ENCODE peak calls at places on chromosomes 4 and X, in six cellular contexts. R, H, P, E, X and K are unnamed samples.
A peak's percentile ranks its signal among the peaks of the same experiment; 100 is the strongest.

GRCh38 chr4:82833696-82834313 is 35.2 kb upstream of the SCD5 start:
- DNase-seq in X (no peak), E (no peak), H (no peak), P (no peak), R (no peak), K (no peak)

GRCh38 chr4:7323872-7324650 is 110.7 kb downstream of the PSAPL1 start:
- DNase-seq in R (no peak), H (no peak), E (no peak), X (no peak), P (peak; percentile 93), K (no peak)

GRCh38 chrX:129790808-129791207 is 11.1 kb downstream of the SASH3 start:
- DNase-seq in X (no peak), R (no peak), H (no peak), E (no peak), P (no peak), K (no peak)

GRCh38 chr4:180449395-180449956 is 1793.7 kb upstream of the TENM3 start:
- DNase-seq in E (peak; percentile 54), R (peak; percentile 68), P (peak; percentile 9), X (no peak), H (no peak), K (no peak)

GRCh38 chrX:134338527-134338926 is 101.5 kb downstream of the CCDC160 start:
- DNase-seq in R (no peak), P (no peak), X (no peak), H (no peak), E (no peak), K (no peak)

GRCh38 chr4:38664704-38665401 is 854 bp downstream of the KLF3 start:
- DNase-seq in X (peak; percentile 57), E (peak; percentile 66), R (peak; percentile 75), P (peak; percentile 75), H (peak; percentile 43), K (no peak)

GRCh38 chr4:48343035-48343434 is 1.7 kb downstream of the SLAIN2 start:
- DNase-seq in P (no peak), H (no peak), R (no peak), E (no peak), X (no peak), K (no peak)

GRCh38 chrX:41009816-41010187 is 75.4 kb upstream of the USP9X start:
- DNase-seq in P (no peak), R (no peak), X (peak; percentile 49), H (no peak), E (no peak), K (no peak)

GRCh38 chrX:87409113-87409841 is 108.3 kb upstream of the KLHL4 start:
- DNase-seq in H (no peak), X (no peak), E (peak; percentile 39), R (no peak), P (no peak), K (no peak)

GRCh38 chr4:40550900-40551546 is 78.6 kb downstream of the RBM47 start:
- DNase-seq in P (no peak), X (no peak), E (peak; percentile 73), R (no peak), H (no peak), K (no peak)

GRCh38 chr4:7725951-7726350 is 213.7 kb downstream of the AFAP1 start:
- DNase-seq in H (no peak), X (no peak), P (no peak), E (no peak), R (no peak), K (no peak)

GRCh38 chr4:110977554-110977953 is 354.7 kb upstream of the PITX2 start:
- DNase-seq in X (no peak), H (no peak), E (no peak), P (no peak), R (no peak), K (no peak)

GRCh38 chrX:18677140-18677834 is 5.4 kb upstream of the RS1 start:
- DNase-seq in R (no peak), X (no peak), H (no peak), E (peak; percentile 37), P (no peak), K (no peak)

GRCh38 chrX:31499120-31499519 is 427.3 kb upstream of the FTHL17 start:
- DNase-seq in R (no peak), H (no peak), P (no peak), E (no peak), X (no peak), K (no peak)

GRCh38 chr4:70703695-70704332 is 15.5 kb downstream of the UTP3 start:
- DNase-seq in H (no peak), E (peak; percentile 28), P (peak; percentile 78), X (no peak), R (no peak), K (no peak)

GRCh38 chrX:115949900-115950822 is 220.4 kb upstream of the AGTR2 start:
- DNase-seq in E (peak; percentile 8), H (no peak), X (no peak), R (no peak), P (peak; percentile 83), K (no peak)

GRCh38 chr4:25913056-25913850 is 767 bp upstream of the SMIM20 start:
- DNase-seq in H (peak; percentile 11), R (no peak), E (no peak), P (no peak), X (peak; percentile 52), K (peak; percentile 32)

GRCh38 chr4:25162566-25162965 is 2.3 kb upstream of the SEPSECS start:
- DNase-seq in P (no peak), X (no peak), H (no peak), R (no peak), E (no peak), K (no peak)